ENCODE peak calls at places on chromosome 10, in nine cellular contexts. R is NCI-H460; E is anterior cingulate cortex; A is T-helper 2 cell; C is NCI-H2081; T is spleen; O is CD4-positive, alpha-beta T cell; P is SK-N-SH; Q is immature natural killer cell. N is an unnamed sample.

GRCh38 chr10:70715853-70716795 is 43.8 kb downstream of the ADAMTS14 start:
- DNase-seq in R (peak), E (no peak), A (no peak), C (peak), T (no peak), O (no peak), P (no peak), Q (no peak), N (no peak)

GRCh38 chr10:34789993-34790506 is 25.0 kb downstream of the PARD3 start:
- DNase-seq in R (no peak), E (no peak), A (no peak), C (peak), T (no peak), O (no peak), P (peak), Q (no peak), N (no peak)

GRCh38 chr10:110495731-110496552 is 1.8 kb upstream of the DUSP5 start:
- DNase-seq in R (no peak), E (peak), A (no peak), C (no peak), T (peak), O (peak), P (peak), Q (no peak), N (no peak)

GRCh38 chr10:78986419-78986818 is 82.3 kb upstream of the ZMIZ1 start:
- DNase-seq in R (no peak), E (no peak), A (no peak), C (no peak), T (no peak), O (no peak), P (no peak), Q (no peak), N (no peak)

GRCh38 chr10:52050429-52051047 is 263.5 kb upstream of the DKK1 start:
- DNase-seq in R (no peak), E (no peak), A (no peak), C (no peak), T (no peak), O (no peak), P (no peak), Q (no peak), N (no peak)

GRCh38 chr10:10209152-10209551 is 808.5 kb upstream of the CELF2 start:
- DNase-seq in R (peak), E (peak), A (no peak), C (no peak), T (no peak), O (no peak), P (no peak), Q (no peak), N (no peak)

GRCh38 chr10:28503114-28503513 is 29.8 kb upstream of the WAC start:
- DNase-seq in R (peak), E (no peak), A (no peak), C (peak), T (no peak), O (no peak), P (peak), Q (no peak), N (no peak)

GRCh38 chr10:57973451-57973850 is 294.2 kb downstream of the IPMK start:
- DNase-seq in R (no peak), E (no peak), A (no peak), C (no peak), T (no peak), O (no peak), P (no peak), Q (no peak), N (no peak)

GRCh38 chr10:26380815-26381214 is 57.3 kb upstream of the APBB1IP start:
- DNase-seq in R (no peak), E (no peak), A (no peak), C (no peak), T (no peak), O (no peak), P (no peak), Q (no peak), N (no peak)

GRCh38 chr10:20898851-20899250 is 1.7 kb upstream of the NEBL start:
- DNase-seq in R (no peak), E (no peak), A (no peak), C (no peak), T (no peak), O (no peak), P (no peak), Q (no peak), N (no peak)

GRCh38 chr10:59898125-59898835 is 8.1 kb downstream of the CCDC6 start:
- DNase-seq in R (no peak), E (no peak), A (no peak), C (no peak), T (no peak), O (no peak), P (no peak), Q (no peak), N (no peak)

GRCh38 chr10:91103384-91104184 is 116.9 kb upstream of the PCGF5 start:
- DNase-seq in R (no peak), E (no peak), A (no peak), C (no peak), T (no peak), O (no peak), P (peak), Q (no peak), N (peak)

GRCh38 chr10:21281765-21282484 is 243.6 kb downstream of the SKIDA1 start:
- DNase-seq in R (no peak), E (no peak), A (no peak), C (no peak), T (no peak), O (no peak), P (no peak), Q (no peak), N (no peak)

GRCh38 chr10:124470544-124471449 is 9.2 kb downstream of the LHPP start:
- DNase-seq in R (no peak), E (no peak), A (no peak), C (no peak), T (no peak), O (no peak), P (no peak), Q (no peak), N (no peak)

GRCh38 chr10:62373995-62374861 is at the start of gene ZNF365:
- DNase-seq in R (peak), E (peak), A (peak), C (peak), T (peak), O (peak), P (peak), Q (peak), N (peak)

GRCh38 chr10:120948889-120949382 is 97.8 kb downstream of the WDR11 start:
- DNase-seq in R (no peak), E (peak), A (peak), C (no peak), T (peak), O (peak), P (peak), Q (peak), N (peak)

GRCh38 chr10:23422003-23422411 is 16.9 kb upstream of the OTUD1 start:
- DNase-seq in R (no peak), E (no peak), A (no peak), C (no peak), T (no peak), O (no peak), P (no peak), Q (no peak), N (no peak)

GRCh38 chr10:58054881-58055280 is 212.8 kb downstream of the IPMK start:
- DNase-seq in R (no peak), E (no peak), A (no peak), C (no peak), T (no peak), O (no peak), P (no peak), Q (no peak), N (no peak)

GRCh38 chr10:117264776-117265175 is 23.9 kb downstream of the SLC18A2 start:
- DNase-seq in R (no peak), E (no peak), A (no peak), C (peak), T (no peak), O (no peak), P (no peak), Q (no peak), N (no peak)

GRCh38 chr10:80323298-80323697 is 33.3 kb downstream of the DYDC1 start:
- DNase-seq in R (no peak), E (no peak), A (no peak), C (no peak), T (no peak), O (no peak), P (no peak), Q (no peak), N (no peak)

GRCh38 chr10:131222986-131223385 is 88.5 kb downstream of the TCERG1L start:
- DNase-seq in R (no peak), E (no peak), A (no peak), C (no peak), T (peak), O (no peak), P (no peak), Q (no peak), N (no peak)

GRCh38 chr10:109027534-109028185 is 895.7 kb downstream of the XPNPEP1 start:
- DNase-seq in R (no peak), E (no peak), A (no peak), C (no peak), T (no peak), O (no peak), P (no peak), Q (no peak), N (no peak)

GRCh38 chr10:77297370-77297692 is 340.3 kb downstream of the KCNMA1 start:
- DNase-seq in R (no peak), E (no peak), A (no peak), C (no peak), T (no peak), O (no peak), P (no peak), Q (no peak), N (no peak)

GRCh38 chr10:70762441-70763177 is 22.6 kb downstream of the TBATA start:
- DNase-seq in R (no peak), E (no peak), A (no peak), C (no peak), T (peak), O (no peak), P (no peak), Q (no peak), N (no peak)

GRCh38 chr10:63666836-63667383 is 145.7 kb downstream of the REEP3 start:
- DNase-seq in R (no peak), E (no peak), A (no peak), C (no peak), T (no peak), O (no peak), P (no peak), Q (no peak), N (no peak)

GRCh38 chr10:110535958-110536891 is 31.3 kb upstream of the SMC3 start:
- DNase-seq in R (no peak), E (no peak), A (no peak), C (no peak), T (peak), O (peak), P (no peak), Q (peak), N (peak)